ENCODE peak calls at places on chromosomes 13 and 19, in eight cellular contexts. One of them, this sample, is unnamed.

GRCh38 chr19:3157096-3157845 is 21.3 kb upstream of the S1PR4 start:
- DNase-seq in fibroblast of the aortic adventitia: no peak
- DNase-seq in A549: no peak
- DNase-seq in transverse colon: no peak
- DNase-seq in epithelial cell of esophagus: no peak
- DNase-seq in psoas muscle: no peak
- DNase-seq in brain microvascular endothelial cell: no peak
- DNase-seq in adipocyte: no peak
- DNase-seq in this sample: no peak

GRCh38 chr19:13561461-13561860 is 55.2 kb upstream of the CACNA1A start:
- DNase-seq in fibroblast of the aortic adventitia: no peak
- DNase-seq in A549: no peak
- DNase-seq in transverse colon: no peak
- DNase-seq in epithelial cell of esophagus: no peak
- DNase-seq in psoas muscle: no peak
- DNase-seq in brain microvascular endothelial cell: no peak
- DNase-seq in adipocyte: no peak
- DNase-seq in this sample: no peak

GRCh38 chr13:40158218-40158617 is 502.8 kb downstream of the COG6 start:
- DNase-seq in fibroblast of the aortic adventitia: peak
- DNase-seq in A549: no peak
- DNase-seq in transverse colon: no peak
- DNase-seq in epithelial cell of esophagus: peak
- DNase-seq in psoas muscle: no peak
- DNase-seq in brain microvascular endothelial cell: peak
- DNase-seq in adipocyte: no peak
- DNase-seq in this sample: peak

GRCh38 chr13:43787998-43788397 is 1.2 kb upstream of the ENOX1 start:
- DNase-seq in fibroblast of the aortic adventitia: peak
- DNase-seq in A549: peak
- DNase-seq in transverse colon: no peak
- DNase-seq in epithelial cell of esophagus: peak
- DNase-seq in psoas muscle: no peak
- DNase-seq in brain microvascular endothelial cell: peak
- DNase-seq in adipocyte: no peak
- DNase-seq in this sample: peak

GRCh38 chr19:40690699-40691420 is 409 bp upstream of the NUMBL start:
- DNase-seq in fibroblast of the aortic adventitia: peak
- DNase-seq in A549: peak
- DNase-seq in transverse colon: peak
- DNase-seq in epithelial cell of esophagus: peak
- DNase-seq in psoas muscle: peak
- DNase-seq in brain microvascular endothelial cell: peak
- DNase-seq in adipocyte: peak
- DNase-seq in this sample: peak

GRCh38 chr19:22634450-22634827 is 315 bp downstream of the ZNF492 start:
- DNase-seq in fibroblast of the aortic adventitia: no peak
- DNase-seq in A549: no peak
- DNase-seq in transverse colon: no peak
- DNase-seq in epithelial cell of esophagus: no peak
- DNase-seq in psoas muscle: no peak
- DNase-seq in brain microvascular endothelial cell: no peak
- DNase-seq in adipocyte: no peak
- DNase-seq in this sample: no peak

GRCh38 chr19:41376241-41376997 is at the start of gene TMEM91:
- DNase-seq in fibroblast of the aortic adventitia: peak
- DNase-seq in A549: no peak
- DNase-seq in transverse colon: peak
- DNase-seq in epithelial cell of esophagus: peak
- DNase-seq in psoas muscle: peak
- DNase-seq in brain microvascular endothelial cell: peak
- DNase-seq in adipocyte: peak
- DNase-seq in this sample: peak

GRCh38 chr13:97491452-97491851 is 57.5 kb downstream of the RAP2A start:
- DNase-seq in fibroblast of the aortic adventitia: no peak
- DNase-seq in A549: no peak
- DNase-seq in transverse colon: no peak
- DNase-seq in epithelial cell of esophagus: no peak
- DNase-seq in psoas muscle: no peak
- DNase-seq in brain microvascular endothelial cell: no peak
- DNase-seq in adipocyte: no peak
- DNase-seq in this sample: no peak

GRCh38 chr19:1654178-1654792 is 1.9 kb upstream of the TCF3 start:
- DNase-seq in fibroblast of the aortic adventitia: no peak
- DNase-seq in A549: no peak
- DNase-seq in transverse colon: no peak
- DNase-seq in epithelial cell of esophagus: no peak
- DNase-seq in psoas muscle: no peak
- DNase-seq in brain microvascular endothelial cell: no peak
- DNase-seq in adipocyte: no peak
- DNase-seq in this sample: no peak

GRCh38 chr13:61136101-61136500 is 279.5 kb downstream of the PCDH20 start:
- DNase-seq in fibroblast of the aortic adventitia: no peak
- DNase-seq in A549: no peak
- DNase-seq in transverse colon: no peak
- DNase-seq in epithelial cell of esophagus: no peak
- DNase-seq in psoas muscle: no peak
- DNase-seq in brain microvascular endothelial cell: no peak
- DNase-seq in adipocyte: peak
- DNase-seq in this sample: no peak

GRCh38 chr13:88189724-88190123 is 518.6 kb downstream of the SLITRK5 start:
- DNase-seq in fibroblast of the aortic adventitia: no peak
- DNase-seq in A549: no peak
- DNase-seq in transverse colon: no peak
- DNase-seq in epithelial cell of esophagus: no peak
- DNase-seq in psoas muscle: no peak
- DNase-seq in brain microvascular endothelial cell: no peak
- DNase-seq in adipocyte: no peak
- DNase-seq in this sample: no peak

GRCh38 chr19:34485831-34486230 is 4.3 kb downstream of the WTIP start:
- DNase-seq in fibroblast of the aortic adventitia: no peak
- DNase-seq in A549: no peak
- DNase-seq in transverse colon: no peak
- DNase-seq in epithelial cell of esophagus: no peak
- DNase-seq in psoas muscle: no peak
- DNase-seq in brain microvascular endothelial cell: no peak
- DNase-seq in adipocyte: no peak
- DNase-seq in this sample: no peak

GRCh38 chr19:35911173-35911572 is 3.1 kb upstream of the TYROBP start:
- DNase-seq in fibroblast of the aortic adventitia: no peak
- DNase-seq in A549: no peak
- DNase-seq in transverse colon: no peak
- DNase-seq in epithelial cell of esophagus: no peak
- DNase-seq in psoas muscle: no peak
- DNase-seq in brain microvascular endothelial cell: no peak
- DNase-seq in adipocyte: no peak
- DNase-seq in this sample: no peak

GRCh38 chr13:99660101-99660500 is 158.8 kb downstream of the TM9SF2 start:
- DNase-seq in fibroblast of the aortic adventitia: no peak
- DNase-seq in A549: no peak
- DNase-seq in transverse colon: no peak
- DNase-seq in epithelial cell of esophagus: no peak
- DNase-seq in psoas muscle: no peak
- DNase-seq in brain microvascular endothelial cell: no peak
- DNase-seq in adipocyte: no peak
- DNase-seq in this sample: no peak

GRCh38 chr19:28023064-28023463 is 1189.9 kb downstream of the UQCRFS1 start:
- DNase-seq in fibroblast of the aortic adventitia: peak
- DNase-seq in A549: no peak
- DNase-seq in transverse colon: no peak
- DNase-seq in epithelial cell of esophagus: no peak
- DNase-seq in psoas muscle: no peak
- DNase-seq in brain microvascular endothelial cell: no peak
- DNase-seq in adipocyte: peak
- DNase-seq in this sample: peak

GRCh38 chr13:48594080-48594815 is 59.5 kb upstream of the CYSLTR2 start:
- DNase-seq in fibroblast of the aortic adventitia: no peak
- DNase-seq in A549: no peak
- DNase-seq in transverse colon: no peak
- DNase-seq in epithelial cell of esophagus: no peak
- DNase-seq in psoas muscle: no peak
- DNase-seq in brain microvascular endothelial cell: no peak
- DNase-seq in adipocyte: no peak
- DNase-seq in this sample: no peak

GRCh38 chr19:18650048-18650435 is 13.2 kb downstream of the KLHL26 start:
- DNase-seq in fibroblast of the aortic adventitia: peak
- DNase-seq in A549: no peak
- DNase-seq in transverse colon: no peak
- DNase-seq in epithelial cell of esophagus: no peak
- DNase-seq in psoas muscle: peak
- DNase-seq in brain microvascular endothelial cell: peak
- DNase-seq in adipocyte: peak
- DNase-seq in this sample: peak

GRCh38 chr19:18651300-18651699 is 14.5 kb downstream of the KLHL26 start:
- DNase-seq in fibroblast of the aortic adventitia: no peak
- DNase-seq in A549: no peak
- DNase-seq in transverse colon: no peak
- DNase-seq in epithelial cell of esophagus: no peak
- DNase-seq in psoas muscle: no peak
- DNase-seq in brain microvascular endothelial cell: no peak
- DNase-seq in adipocyte: no peak
- DNase-seq in this sample: no peak

GRCh38 chr19:18649371-18650047 is 12.7 kb downstream of the KLHL26 start:
- DNase-seq in fibroblast of the aortic adventitia: peak
- DNase-seq in A549: no peak
- DNase-seq in transverse colon: peak
- DNase-seq in epithelial cell of esophagus: peak
- DNase-seq in psoas muscle: peak
- DNase-seq in brain microvascular endothelial cell: peak
- DNase-seq in adipocyte: no peak
- DNase-seq in this sample: no peak

GRCh38 chr19:18651738-18652137 is 14.9 kb downstream of the KLHL26 start:
- DNase-seq in fibroblast of the aortic adventitia: no peak
- DNase-seq in A549: no peak
- DNase-seq in transverse colon: no peak
- DNase-seq in epithelial cell of esophagus: peak
- DNase-seq in psoas muscle: no peak
- DNase-seq in brain microvascular endothelial cell: no peak
- DNase-seq in adipocyte: no peak
- DNase-seq in this sample: no peak

DNA sequence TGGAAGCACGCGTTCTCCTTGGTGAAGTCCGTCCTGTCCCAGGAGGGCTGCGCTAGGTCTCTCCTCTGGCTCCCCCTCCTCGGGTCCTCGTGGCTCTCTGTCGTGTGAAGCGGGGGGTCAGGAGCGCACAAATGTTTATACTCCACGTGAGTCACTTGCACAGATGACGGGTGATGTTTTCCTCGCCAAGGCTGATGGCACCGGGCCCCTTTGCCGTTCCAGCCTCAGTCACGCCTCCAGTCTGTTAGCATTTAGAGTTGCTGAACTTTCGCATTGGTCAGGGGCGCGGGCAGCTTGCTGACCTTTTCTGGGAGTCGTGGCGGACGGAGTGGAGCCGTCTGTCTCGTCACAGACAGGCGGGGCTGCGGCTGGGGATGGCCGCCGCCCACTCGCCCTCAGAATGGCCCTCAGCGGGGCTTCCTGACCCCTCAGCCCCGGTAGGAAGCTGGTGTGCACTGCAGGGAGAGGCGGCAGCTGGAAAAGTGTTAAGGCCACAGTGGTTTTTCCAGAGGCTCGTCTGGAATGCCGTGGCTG is 13.7 kb downstream of the KLHL26 start:
- DNase-seq in fibroblast of the aortic adventitia: peak
- DNase-seq in A549: no peak
- DNase-seq in transverse colon: peak
- DNase-seq in epithelial cell of esophagus: no peak
- DNase-seq in psoas muscle: peak
- DNase-seq in brain microvascular endothelial cell: peak
- DNase-seq in adipocyte: peak
- DNase-seq in this sample: peak
- H3K4me3 ChIP-seq in fibroblast of the aortic adventitia: no peak
- H3K4me3 ChIP-seq in A549: no peak
- H3K4me3 ChIP-seq in transverse colon: no peak
- H3K4me3 ChIP-seq in epithelial cell of esophagus: no peak
- H3K4me3 ChIP-seq in psoas muscle: peak
- H3K4me3 ChIP-seq in brain microvascular endothelial cell: peak
- H3K4me3 ChIP-seq in adipocyte: peak
- H3K4me3 ChIP-seq in this sample: no peak

GRCh38 chr13:65926750-65927171 is 1303.4 kb downstream of the PCDH9 start:
- DNase-seq in fibroblast of the aortic adventitia: no peak
- DNase-seq in A549: peak
- DNase-seq in transverse colon: peak
- DNase-seq in epithelial cell of esophagus: peak
- DNase-seq in psoas muscle: no peak
- DNase-seq in brain microvascular endothelial cell: no peak
- DNase-seq in adipocyte: no peak
- DNase-seq in this sample: no peak

GRCh38 chr13:65917731-65918130 is 1312.4 kb downstream of the PCDH9 start:
- DNase-seq in fibroblast of the aortic adventitia: no peak
- DNase-seq in A549: no peak
- DNase-seq in transverse colon: no peak
- DNase-seq in epithelial cell of esophagus: no peak
- DNase-seq in psoas muscle: no peak
- DNase-seq in brain microvascular endothelial cell: no peak
- DNase-seq in adipocyte: no peak
- DNase-seq in this sample: no peak

DNA sequence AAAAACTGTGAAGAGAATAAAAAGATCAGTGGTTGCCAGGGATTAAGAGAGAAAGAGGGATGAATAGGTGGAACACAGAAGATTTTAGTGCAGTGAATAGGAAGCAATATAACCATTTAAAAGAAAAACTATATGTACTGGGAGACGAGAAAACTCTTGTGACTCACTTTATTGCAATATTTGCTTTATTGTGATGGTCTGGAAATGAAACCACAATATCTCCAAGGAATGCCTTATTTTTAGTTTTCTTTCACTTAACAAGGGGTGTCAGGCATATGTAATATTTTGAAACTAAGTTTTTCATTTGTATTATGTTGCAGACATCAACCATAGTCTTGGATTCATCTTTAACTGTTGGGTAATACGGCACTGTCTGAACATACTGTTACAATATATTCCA is 1308.2 kb downstream of the PCDH9 start:
- DNase-seq in fibroblast of the aortic adventitia: no peak
- DNase-seq in A549: no peak
- DNase-seq in transverse colon: no peak
- DNase-seq in epithelial cell of esophagus: no peak
- DNase-seq in psoas muscle: no peak
- DNase-seq in brain microvascular endothelial cell: no peak
- DNase-seq in adipocyte: peak
- DNase-seq in this sample: no peak
- H3K4me3 ChIP-seq in fibroblast of the aortic adventitia: no peak
- H3K4me3 ChIP-seq in A549: no peak
- H3K4me3 ChIP-seq in transverse colon: no peak
- H3K4me3 ChIP-seq in epithelial cell of esophagus: no peak
- H3K4me3 ChIP-seq in psoas muscle: no peak
- H3K4me3 ChIP-seq in brain microvascular endothelial cell: no peak
- H3K4me3 ChIP-seq in adipocyte: no peak
- H3K4me3 ChIP-seq in this sample: no peak

GRCh38 chr19:8101311-8101710 is 48.1 kb downstream of the FBN3 start:
- DNase-seq in fibroblast of the aortic adventitia: no peak
- DNase-seq in A549: no peak
- DNase-seq in transverse colon: no peak
- DNase-seq in epithelial cell of esophagus: no peak
- DNase-seq in psoas muscle: no peak
- DNase-seq in brain microvascular endothelial cell: no peak
- DNase-seq in adipocyte: no peak
- DNase-seq in this sample: no peak
- H3K4me3 ChIP-seq in fibroblast of the aortic adventitia: no peak
- H3K4me3 ChIP-seq in A549: no peak
- H3K4me3 ChIP-seq in transverse colon: no peak
- H3K4me3 ChIP-seq in epithelial cell of esophagus: no peak
- H3K4me3 ChIP-seq in psoas muscle: no peak
- H3K4me3 ChIP-seq in brain microvascular endothelial cell: no peak
- H3K4me3 ChIP-seq in adipocyte: no peak
- H3K4me3 ChIP-seq in this sample: no peak

GRCh38 chr19:50326101-50326664 is 3.0 kb downstream of the KCNC3 start:
- DNase-seq in fibroblast of the aortic adventitia: no peak
- DNase-seq in A549: no peak
- DNase-seq in transverse colon: no peak
- DNase-seq in epithelial cell of esophagus: no peak
- DNase-seq in psoas muscle: no peak
- DNase-seq in brain microvascular endothelial cell: no peak
- DNase-seq in adipocyte: no peak
- DNase-seq in this sample: no peak
- H3K4me3 ChIP-seq in fibroblast of the aortic adventitia: no peak
- H3K4me3 ChIP-seq in A549: peak
- H3K4me3 ChIP-seq in transverse colon: no peak
- H3K4me3 ChIP-seq in epithelial cell of esophagus: no peak
- H3K4me3 ChIP-seq in psoas muscle: no peak
- H3K4me3 ChIP-seq in brain microvascular endothelial cell: no peak
- H3K4me3 ChIP-seq in adipocyte: no peak
- H3K4me3 ChIP-seq in this sample: no peak

This sample was measured in fibroblast of pulmonary artery.